ENCODE peak calls at places on chromosomes 16 and 17, in four cellular contexts. R, S, Q and N are unnamed samples.

GRCh38 chr16:81451753-81452680 is 7.4 kb downstream of the CMIP start:
- DNase-seq in Q (no peak), S (peak), R (no peak), N (no peak)

GRCh38 chr16:9360075-9360474 is 268.6 kb downstream of the HAPSTR1 start:
- DNase-seq in R (no peak), Q (no peak), S (no peak), N (no peak)

GRCh38 chr16:69064789-69065313 is 40.6 kb upstream of the HAS3 start:
- DNase-seq in Q (no peak), R (no peak), S (no peak), N (peak)

GRCh38 chr17:74601944-74602572 is 10.0 kb upstream of the CD300LD start:
- DNase-seq in Q (no peak), R (peak), S (peak), N (peak)

GRCh38 chr16:68013440-68013839 is 2.3 kb downstream of the DPEP2NB start:
- DNase-seq in R (peak), S (no peak), Q (no peak), N (no peak)

GRCh38 chr17:79192503-79193500 is 118.2 kb downstream of the ENGASE start:
- DNase-seq in Q (no peak), R (peak), S (peak), N (peak)

GRCh38 chr17:48626470-48627241 is 498 bp upstream of the HOXB9 start:
- DNase-seq in S (peak), Q (no peak), R (no peak), N (peak)

GRCh38 chr16:82641336-82641984 is 14.7 kb downstream of the CDH13 start:
- DNase-seq in S (peak), R (peak), Q (no peak), N (peak)

GRCh38 chr17:62125307-62125706 is 60.2 kb upstream of the MED13 start:
- DNase-seq in Q (no peak), R (no peak), S (no peak), N (no peak)

GRCh38 chr17:77836557-77837041 is 121.9 kb upstream of the TNRC6C start:
- DNase-seq in S (peak), Q (no peak), R (peak), N (no peak)

GRCh38 chr17:74890554-74890953 is 2.9 kb downstream of the FADS6 start:
- DNase-seq in R (no peak), Q (no peak), S (no peak), N (no peak)

GRCh38 chr17:79212150-79213087 is 137.8 kb downstream of the ENGASE start:
- DNase-seq in Q (no peak), R (no peak), S (no peak), N (no peak)

GRCh38 chr17:39687546-39688474 is at the start of gene PGAP3:
- DNase-seq in Q (peak), S (peak), R (peak), N (peak)

GRCh38 chr17:80023261-80024205 is 12.1 kb downstream of the TBC1D16 start:
- DNase-seq in S (no peak), Q (no peak), R (no peak), N (no peak)

GRCh38 chr16:56632848-56633365 is 448 bp downstream of the MT1M start:
- DNase-seq in Q (no peak), R (no peak), S (no peak), N (no peak)

GRCh38 chr16:3810818-3811217 is 69.7 kb downstream of the CREBBP start:
- DNase-seq in R (no peak), Q (no peak), S (no peak), N (no peak)

GRCh38 chr16:81445143-81445922 is 725 bp downstream of the CMIP start:
- DNase-seq in S (peak), R (no peak), Q (no peak), N (peak)

GRCh38 chr17:68734202-68734825 is 133.1 kb upstream of the FAM20A start:
- DNase-seq in S (no peak), R (no peak), Q (no peak), N (no peak)

GRCh38 chr17:30372755-30373154 is 6.0 kb upstream of the CPD start:
- DNase-seq in Q (no peak), R (no peak), S (peak), N (no peak)

GRCh38 chr17:63479495-63480184 is 2.8 kb downstream of the ACE start:
- DNase-seq in S (no peak), Q (no peak), R (no peak), N (no peak)

GRCh38 chr16:29819506-29819905 is 756 bp upstream of the MVP start:
- DNase-seq in Q (no peak), S (no peak), R (no peak), N (no peak)

GRCh38 chr16:9185396-9185795 is 94.0 kb downstream of the HAPSTR1 start:
- DNase-seq in S (no peak), R (no peak), Q (no peak), N (peak)

GRCh38 chr17:27848941-27849340 is 44.2 kb downstream of the LYRM9 start:
- DNase-seq in Q (no peak), S (no peak), R (no peak), N (peak)

GRCh38 chr17:416293-417206 is 63.9 kb upstream of the RPH3AL start:
- DNase-seq in R (no peak), Q (no peak), S (peak), N (no peak)

GRCh38 chr16:70579648-70580630 is 56.3 kb downstream of the SF3B3 start:
- DNase-seq in R (no peak), Q (no peak), S (no peak), N (no peak)